ENCODE peak calls at places on chromosome 14, in seven cellular contexts. M is choroid plexus epithelial cell; V is activated CD4-positive, alpha-beta T cell treated with anti-CD3 and anti-CD28 coated beads for 48 hours; Z is effector memory CD8-positive, alpha-beta T cell; U is left lobe of liver; K is RPMI7951; O is stromal cell of bone marrow. Q is an unnamed sample.

GRCh38 chr14:63032056-63032455 is 13.2 kb downstream of the KCNH5 start:
- DNase-seq in M (no peak), V (no peak), Z (no peak), U (no peak), K (no peak), O (no peak), Q (no peak)

GRCh38 chr14:34629344-34629656 is 648 bp downstream of the SNX6 start:
- DNase-seq in M (no peak), V (no peak), Z (no peak), U (no peak), K (no peak), O (no peak), Q (no peak)

GRCh38 chr14:71403673-71404072 is 496.4 kb downstream of the PCNX1 start:
- DNase-seq in M (peak), V (peak), Z (peak), U (no peak), K (peak), O (no peak), Q (no peak)

GRCh38 chr14:20632831-20633771 is 8.4 kb downstream of the OR6S1 start:
- DNase-seq in M (peak), V (peak), Z (peak), U (no peak), K (peak), O (peak), Q (no peak)

GRCh38 chr14:61675291-61675690 is 20.0 kb upstream of the HIF1A start:
- DNase-seq in M (no peak), V (no peak), Z (no peak), U (no peak), K (no peak), O (no peak), Q (no peak)

GRCh38 chr14:97771340-97772045 is 974.3 kb downstream of the VRK1 start:
- DNase-seq in M (no peak), V (no peak), Z (no peak), U (no peak), K (peak), O (peak), Q (no peak)

GRCh38 chr14:73553845-73554244 is 4.9 kb downstream of the HEATR4 start:
- DNase-seq in M (no peak), V (no peak), Z (no peak), U (no peak), K (no peak), O (no peak), Q (no peak)

GRCh38 chr14:106518054-106518943 is 991.9 kb downstream of the TMEM121 start:
- DNase-seq in M (no peak), V (peak), Z (peak), U (no peak), K (no peak), O (no peak), Q (no peak)

GRCh38 chr14:104561124-104561531 is 18.4 kb upstream of the C14orf180 start:
- DNase-seq in M (no peak), V (no peak), Z (no peak), U (no peak), K (no peak), O (no peak), Q (no peak)

GRCh38 chr14:104428333-104428851 is 151.2 kb upstream of the C14orf180 start:
- DNase-seq in M (no peak), V (no peak), Z (no peak), U (peak), K (no peak), O (no peak), Q (no peak)

GRCh38 chr14:74599946-74600345 is 12.1 kb downstream of the LTBP2 start:
- DNase-seq in M (no peak), V (no peak), Z (no peak), U (no peak), K (no peak), O (no peak), Q (no peak)

Q was measured in GM04503.